ENCODE peak calls at places on chromosomes 4 and X, in six cellular contexts. E is endothelial cell, I is left colon, B is hepatocyte, V is mucosa of gallbladder, O is C1 segment of cervical spinal cord. L is an unnamed sample.

GRCh38 chr4:176137626-176138025 is 57.8 kb downstream of the SPATA4 start:
- DNase-seq in E (no peak), I (no peak), B (no peak), V (no peak), O (no peak), L (no peak)

GRCh38 chrX:123077671-123078070 is 106.4 kb upstream of the GRIA3 start:
- DNase-seq in E (no peak), I (no peak), B (no peak), V (no peak), O (no peak), L (no peak)

GRCh38 chrX:16743604-16744325 is 24.4 kb downstream of the SYAP1 start:
- DNase-seq in E (no peak), I (no peak), B (no peak), V (no peak), O (no peak), L (no peak)

GRCh38 chrX:4277122-4277521 is 563.7 kb upstream of the PRKX start:
- DNase-seq in E (no peak), I (no peak), B (no peak), V (no peak), O (no peak), L (no peak)

GRCh38 chr4:27000820-27001219 is 140.2 kb downstream of the STIM2 start:
- DNase-seq in E (no peak), I (no peak), B (no peak), V (no peak), O (no peak), L (no peak)

GRCh38 chr4:55618546-55619143 is 17.5 kb downstream of the NMU start:
- DNase-seq in E (no peak), I (no peak), B (no peak), V (no peak), O (no peak), L (no peak)

GRCh38 chr4:77734928-77735327 is 84.2 kb downstream of the CNOT6L start:
- DNase-seq in E (no peak), I (no peak), B (peak), V (no peak), O (no peak), L (no peak)

GRCh38 chr4:75002381-75002780 is 69.5 kb downstream of the PARM1 start:
- DNase-seq in E (no peak), I (no peak), B (no peak), V (no peak), O (no peak), L (no peak)

GRCh38 chrX:31629195-31629594 is 557.4 kb upstream of the FTHL17 start:
- DNase-seq in E (no peak), I (no peak), B (no peak), V (no peak), O (no peak), L (no peak)

GRCh38 chr4:23455482-23455881 is 434.4 kb downstream of the PPARGC1A start:
- DNase-seq in E (peak), I (no peak), B (peak), V (peak), O (no peak), L (no peak)

GRCh38 chrX:3231766-3232165 is 114.7 kb downstream of the MXRA5 start:
- DNase-seq in E (no peak), I (no peak), B (no peak), V (no peak), O (no peak), L (no peak)

GRCh38 chr4:17633600-17633999 is 19.2 kb downstream of the MED28 start:
- DNase-seq in E (no peak), I (no peak), B (no peak), V (no peak), O (no peak), L (no peak)

GRCh38 chr4:74661427-74662171 is 132.7 kb downstream of the BTC start:
- DNase-seq in E (no peak), I (no peak), B (no peak), V (no peak), O (no peak), L (no peak)

GRCh38 chr4:120769227-120769626 is 153.3 kb downstream of the PRDM5 start:
- DNase-seq in E (no peak), I (no peak), B (peak), V (no peak), O (no peak), L (no peak)

GRCh38 chrX:17022205-17022604 is 75.7 kb downstream of the REPS2 start:
- DNase-seq in E (no peak), I (no peak), B (peak), V (no peak), O (no peak), L (no peak)

GRCh38 chr4:183345261-183345660 is 23.0 kb upstream of the CLDN24 start:
- DNase-seq in E (no peak), I (no peak), B (no peak), V (no peak), O (no peak), L (no peak)

GRCh38 chr4:114200026-114200425 is 220.6 kb upstream of the ARSJ start:
- DNase-seq in E (no peak), I (no peak), B (no peak), V (no peak), O (no peak), L (no peak)

GRCh38 chr4:2080429-2081300 is 21.5 kb downstream of the NAT8L start:
- DNase-seq in E (no peak), I (no peak), B (no peak), V (no peak), O (no peak), L (peak)

GRCh38 chr4:120682981-120683380 is 239.5 kb downstream of the PRDM5 start:
- DNase-seq in E (no peak), I (no peak), B (no peak), V (no peak), O (no peak), L (no peak)

GRCh38 chrX:4764888-4765287 is 1051.4 kb upstream of the PRKX start:
- DNase-seq in E (no peak), I (no peak), B (no peak), V (no peak), O (no peak), L (no peak)

GRCh38 chr4:83150563-83151330 is 36.2 kb upstream of the PLAC8 start:
- DNase-seq in E (no peak), I (no peak), B (peak), V (no peak), O (no peak), L (no peak)

GRCh38 chr4:2750719-2751605 is 5.2 kb downstream of the TNIP2 start:
- DNase-seq in E (no peak), I (peak), B (no peak), V (no peak), O (no peak), L (peak)

GRCh38 chrX:153321381-153322105 is at the start of gene PNMA6F:
- DNase-seq in E (no peak), I (no peak), B (no peak), V (no peak), O (no peak), L (no peak)

GRCh38 chrX:42797646-42798045 is 19.7 kb upstream of the PPP1R2C start:
- DNase-seq in E (no peak), I (no peak), B (peak), V (no peak), O (no peak), L (no peak)

GRCh38 chr4:182261651-182262223 is 18.5 kb downstream of the TENM3 start:
- DNase-seq in E (no peak), I (no peak), B (no peak), V (no peak), O (no peak), L (no peak)

GRCh38 chr4:83454626-83455025 is 997 bp downstream of the HELQ start:
- DNase-seq in E (no peak), I (no peak), B (peak), V (no peak), O (no peak), L (no peak)

GRCh38 chrX:73214366-73215094 is at the start of gene NAP1L2:
- DNase-seq in E (peak), I (peak), B (peak), V (peak), O (peak), L (peak)

GRCh38 chr4:159593157-159593556 is 490.3 kb downstream of the RAPGEF2 start:
- DNase-seq in E (no peak), I (no peak), B (no peak), V (no peak), O (no peak), L (no peak)

GRCh38 chr4:8913858-8914460 is 42.3 kb upstream of the HMX1 start:
- DNase-seq in E (no peak), I (peak), B (peak), V (no peak), O (no peak), L (no peak)

GRCh38 chrX:23902419-23902818 is 5.3 kb downstream of the APOO start:
- DNase-seq in E (no peak), I (no peak), B (peak), V (no peak), O (no peak), L (no peak)

GRCh38 chrX:109489174-109489573 is 7.3 kb upstream of the GUCY2F start:
- DNase-seq in E (no peak), I (no peak), B (no peak), V (no peak), O (no peak), L (no peak)

GRCh38 chrX:100673397-100673953 is 29.5 kb downstream of the SRPX2 start:
- DNase-seq in E (no peak), I (no peak), B (no peak), V (no peak), O (no peak), L (no peak)

GRCh38 chr4:6902318-6903042 is 7.1 kb upstream of the TBC1D14 start:
- DNase-seq in E (no peak), I (no peak), B (no peak), V (no peak), O (no peak), L (no peak)

GRCh38 chrX:43753637-43754036 is 97.5 kb downstream of the MAOA start:
- DNase-seq in E (no peak), I (no peak), B (no peak), V (no peak), O (no peak), L (no peak)

GRCh38 chrX:87664381-87664780 is 146.8 kb downstream of the KLHL4 start:
- DNase-seq in E (no peak), I (no peak), B (peak), V (no peak), O (no peak), L (no peak)

GRCh38 chr4:84218002-84218401 is 281.1 kb downstream of the NKX6-1 start:
- DNase-seq in E (no peak), I (no peak), B (no peak), V (no peak), O (no peak), L (no peak)

GRCh38 chrX:48966796-48967579 is 4.7 kb downstream of the KCND1 start:
- DNase-seq in E (no peak), I (no peak), B (no peak), V (no peak), O (no peak), L (no peak)

GRCh38 chrX:137654481-137654880 is 88.6 kb downstream of the ZIC3 start:
- DNase-seq in E (no peak), I (no peak), B (no peak), V (no peak), O (no peak), L (no peak)

GRCh38 chr4:145565328-145565727 is 53.9 kb upstream of the MMAA start:
- DNase-seq in E (no peak), I (no peak), B (no peak), V (no peak), O (no peak), L (no peak)

GRCh38 chrX:107323786-107324492 is 117.5 kb downstream of the DNAAF6 start:
- DNase-seq in E (no peak), I (no peak), B (no peak), V (no peak), O (no peak), L (no peak)